ENCODE peak calls at places on chromosomes 1 and 21, in seven cellular contexts. One of them, this sample, is unnamed.

GRCh38 chr21:27244356-27244755 is 277.5 kb upstream of the ADAMTS5 start:
- DNase-seq in HL-60: no peak
- DNase-seq in WERI-Rb-1: no peak
- DNase-seq in left ventricle myocardium inferior: no peak
- DNase-seq in endodermal cell: no peak
- DNase-seq in OCI-LY7: no peak
- DNase-seq in caudate nucleus: no peak
- DNase-seq in this sample: no peak

GRCh38 chr1:91736999-91737615 is 148.8 kb downstream of the TGFBR3 start:
- DNase-seq in OCI-LY7: no peak
- DNase-seq in endodermal cell: peak
- DNase-seq in caudate nucleus: no peak
- DNase-seq in WERI-Rb-1: no peak
- DNase-seq in HL-60: no peak
- DNase-seq in left ventricle myocardium inferior: no peak
- DNase-seq in this sample: no peak

GRCh38 chr1:46616277-46617107 is at the start of gene MOB3C:
- DNase-seq in HL-60: no peak
- DNase-seq in endodermal cell: peak
- DNase-seq in caudate nucleus: no peak
- DNase-seq in WERI-Rb-1: peak
- DNase-seq in left ventricle myocardium inferior: peak
- DNase-seq in OCI-LY7: peak
- DNase-seq in this sample: peak

GRCh38 chr1:205538211-205538840 is 33.9 kb downstream of the CDK18 start:
- DNase-seq in HL-60: no peak
- DNase-seq in endodermal cell: peak
- DNase-seq in WERI-Rb-1: peak
- DNase-seq in OCI-LY7: no peak
- DNase-seq in left ventricle myocardium inferior: no peak
- DNase-seq in caudate nucleus: no peak
- DNase-seq in this sample: no peak

GRCh38 chr1:203590559-203590958 is 36.1 kb upstream of the ATP2B4 start:
- DNase-seq in OCI-LY7: no peak
- DNase-seq in HL-60: no peak
- DNase-seq in left ventricle myocardium inferior: no peak
- DNase-seq in caudate nucleus: no peak
- DNase-seq in WERI-Rb-1: no peak
- DNase-seq in endodermal cell: no peak
- DNase-seq in this sample: no peak

GRCh38 chr1:14810631-14811325 is 212.3 kb downstream of the KAZN start:
- DNase-seq in HL-60: no peak
- DNase-seq in endodermal cell: no peak
- DNase-seq in WERI-Rb-1: no peak
- DNase-seq in OCI-LY7: no peak
- DNase-seq in left ventricle myocardium inferior: no peak
- DNase-seq in caudate nucleus: no peak
- DNase-seq in this sample: no peak

GRCh38 chr1:17819129-17819802 is 64.1 kb downstream of the ACTL8 start:
- DNase-seq in caudate nucleus: no peak
- DNase-seq in OCI-LY7: no peak
- DNase-seq in HL-60: no peak
- DNase-seq in endodermal cell: peak
- DNase-seq in left ventricle myocardium inferior: peak
- DNase-seq in WERI-Rb-1: peak
- DNase-seq in this sample: no peak

GRCh38 chr1:119101563-119101962 is 38.9 kb downstream of the WARS2 start:
- DNase-seq in caudate nucleus: no peak
- DNase-seq in left ventricle myocardium inferior: no peak
- DNase-seq in OCI-LY7: no peak
- DNase-seq in WERI-Rb-1: no peak
- DNase-seq in endodermal cell: no peak
- DNase-seq in HL-60: no peak
- DNase-seq in this sample: no peak

GRCh38 chr1:180291004-180291403 is 60.9 kb downstream of the LHX4 start:
- DNase-seq in endodermal cell: no peak
- DNase-seq in HL-60: no peak
- DNase-seq in caudate nucleus: no peak
- DNase-seq in left ventricle myocardium inferior: no peak
- DNase-seq in WERI-Rb-1: no peak
- DNase-seq in OCI-LY7: no peak
- DNase-seq in this sample: no peak

GRCh38 chr1:213934642-213935041 is 53.1 kb upstream of the PROX1 start:
- DNase-seq in endodermal cell: no peak
- DNase-seq in HL-60: no peak
- DNase-seq in left ventricle myocardium inferior: peak
- DNase-seq in OCI-LY7: no peak
- DNase-seq in WERI-Rb-1: no peak
- DNase-seq in caudate nucleus: no peak
- DNase-seq in this sample: no peak

GRCh38 chr1:70706381-70707173 is 295.5 kb downstream of the CTH start:
- DNase-seq in left ventricle myocardium inferior: no peak
- DNase-seq in WERI-Rb-1: no peak
- DNase-seq in endodermal cell: peak
- DNase-seq in OCI-LY7: no peak
- DNase-seq in HL-60: no peak
- DNase-seq in caudate nucleus: no peak
- DNase-seq in this sample: no peak

GRCh38 chr1:70075751-70076150 is 129.6 kb downstream of the LRRC40 start:
- DNase-seq in WERI-Rb-1: no peak
- DNase-seq in caudate nucleus: no peak
- DNase-seq in OCI-LY7: no peak
- DNase-seq in left ventricle myocardium inferior: no peak
- DNase-seq in endodermal cell: no peak
- DNase-seq in HL-60: no peak
- DNase-seq in this sample: no peak

GRCh38 chr1:118984990-118985608 is 3.0 kb downstream of the TBX15 start:
- DNase-seq in HL-60: no peak
- DNase-seq in WERI-Rb-1: no peak
- DNase-seq in left ventricle myocardium inferior: no peak
- DNase-seq in OCI-LY7: no peak
- DNase-seq in endodermal cell: peak
- DNase-seq in caudate nucleus: no peak
- DNase-seq in this sample: no peak

GRCh38 chr21:45130324-45130774 is 56.0 kb downstream of the ADARB1 start:
- DNase-seq in endodermal cell: no peak
- DNase-seq in left ventricle myocardium inferior: no peak
- DNase-seq in OCI-LY7: no peak
- DNase-seq in HL-60: peak
- DNase-seq in caudate nucleus: no peak
- DNase-seq in WERI-Rb-1: no peak
- DNase-seq in this sample: no peak

GRCh38 chr1:209642817-209643216 is 9.4 kb downstream of the LAMB3 start:
- DNase-seq in OCI-LY7: no peak
- DNase-seq in left ventricle myocardium inferior: no peak
- DNase-seq in HL-60: no peak
- DNase-seq in caudate nucleus: no peak
- DNase-seq in endodermal cell: no peak
- DNase-seq in WERI-Rb-1: no peak
- DNase-seq in this sample: no peak

GRCh38 chr1:203361843-203362524 is 11.1 kb upstream of the FMOD start:
- DNase-seq in HL-60: peak
- DNase-seq in endodermal cell: no peak
- DNase-seq in WERI-Rb-1: no peak
- DNase-seq in left ventricle myocardium inferior: no peak
- DNase-seq in OCI-LY7: peak
- DNase-seq in caudate nucleus: no peak
- DNase-seq in this sample: no peak

GRCh38 chr1:219880765-219881457 is 47.4 kb downstream of the SLC30A10 start:
- DNase-seq in WERI-Rb-1: no peak
- DNase-seq in left ventricle myocardium inferior: no peak
- DNase-seq in OCI-LY7: no peak
- DNase-seq in caudate nucleus: no peak
- DNase-seq in HL-60: no peak
- DNase-seq in endodermal cell: no peak
- DNase-seq in this sample: no peak

GRCh38 chr1:155022927-155023236 is 10.7 kb downstream of the DCST2 start:
- DNase-seq in HL-60: peak
- DNase-seq in OCI-LY7: no peak
- DNase-seq in left ventricle myocardium inferior: no peak
- DNase-seq in WERI-Rb-1: no peak
- DNase-seq in endodermal cell: no peak
- DNase-seq in caudate nucleus: no peak
- DNase-seq in this sample: no peak

GRCh38 chr1:14140800-14141526 is 441.0 kb downstream of the PRDM2 start:
- DNase-seq in HL-60: no peak
- DNase-seq in endodermal cell: no peak
- DNase-seq in WERI-Rb-1: no peak
- DNase-seq in left ventricle myocardium inferior: peak
- DNase-seq in caudate nucleus: no peak
- DNase-seq in OCI-LY7: no peak
- DNase-seq in this sample: no peak

GRCh38 chr1:248818505-248819374 is 7.0 kb downstream of the SH3BP5L start:
- DNase-seq in OCI-LY7: no peak
- DNase-seq in caudate nucleus: no peak
- DNase-seq in endodermal cell: no peak
- DNase-seq in WERI-Rb-1: no peak
- DNase-seq in HL-60: no peak
- DNase-seq in left ventricle myocardium inferior: no peak
- DNase-seq in this sample: no peak

GRCh38 chr21:20570824-20571232 is 427.4 kb upstream of the NCAM2 start:
- DNase-seq in OCI-LY7: no peak
- DNase-seq in WERI-Rb-1: no peak
- DNase-seq in HL-60: no peak
- DNase-seq in endodermal cell: peak
- DNase-seq in left ventricle myocardium inferior: no peak
- DNase-seq in caudate nucleus: no peak
- DNase-seq in this sample: no peak

GRCh38 chr1:96510911-96511310 is 210.7 kb upstream of the PTBP2 start:
- DNase-seq in caudate nucleus: no peak
- DNase-seq in OCI-LY7: no peak
- DNase-seq in HL-60: no peak
- DNase-seq in left ventricle myocardium inferior: no peak
- DNase-seq in endodermal cell: no peak
- DNase-seq in WERI-Rb-1: no peak
- DNase-seq in this sample: no peak

GRCh38 chr1:212669102-212669501 is 30.5 kb downstream of the BATF3 start:
- DNase-seq in endodermal cell: peak
- DNase-seq in caudate nucleus: no peak
- DNase-seq in OCI-LY7: peak
- DNase-seq in HL-60: peak
- DNase-seq in left ventricle myocardium inferior: no peak
- DNase-seq in WERI-Rb-1: no peak
- DNase-seq in this sample: no peak

GRCh38 chr1:153364766-153365678 is 7.4 kb downstream of the S100A9 start:
- DNase-seq in left ventricle myocardium inferior: no peak
- DNase-seq in OCI-LY7: no peak
- DNase-seq in endodermal cell: peak
- DNase-seq in HL-60: peak
- DNase-seq in caudate nucleus: no peak
- DNase-seq in WERI-Rb-1: no peak
- DNase-seq in this sample: no peak

GRCh38 chr1:229243638-229244037 is 27.3 kb upstream of the RAB4A start:
- DNase-seq in caudate nucleus: no peak
- DNase-seq in left ventricle myocardium inferior: no peak
- DNase-seq in HL-60: no peak
- DNase-seq in WERI-Rb-1: no peak
- DNase-seq in OCI-LY7: no peak
- DNase-seq in endodermal cell: peak
- DNase-seq in this sample: no peak

GRCh38 chr1:246680180-246680579 is 44.0 kb upstream of the SCCPDH start:
- DNase-seq in endodermal cell: no peak
- DNase-seq in caudate nucleus: no peak
- DNase-seq in OCI-LY7: no peak
- DNase-seq in WERI-Rb-1: no peak
- DNase-seq in HL-60: no peak
- DNase-seq in left ventricle myocardium inferior: no peak
- DNase-seq in this sample: no peak
- H3K27ac ChIP-seq in endodermal cell: peak
- H3K27ac ChIP-seq in caudate nucleus: no peak
- H3K27ac ChIP-seq in OCI-LY7: no peak
- H3K27ac ChIP-seq in WERI-Rb-1: peak
- H3K27ac ChIP-seq in HL-60: no peak
- H3K27ac ChIP-seq in left ventricle myocardium inferior: peak
- H3K27ac ChIP-seq in this sample: peak

DNA sequence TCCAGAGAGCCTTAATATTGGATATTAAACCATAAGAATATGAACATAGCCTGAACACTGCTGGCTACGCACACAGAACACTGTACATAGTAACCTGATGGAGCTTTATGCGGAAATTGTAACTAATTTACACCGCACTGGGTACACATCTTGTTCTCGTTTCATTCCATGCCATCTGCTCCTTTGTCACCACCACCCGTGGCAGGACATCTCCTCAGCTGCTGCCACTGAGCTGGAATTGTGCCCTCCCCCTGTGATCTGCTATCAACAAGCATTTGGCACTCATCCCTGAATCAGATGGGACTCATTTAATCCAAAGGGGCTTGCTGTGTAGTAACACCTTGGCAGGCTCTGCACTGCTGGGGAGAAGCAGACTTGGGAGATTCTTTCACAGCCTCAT is 271.8 kb downstream of the HHIPL2 start:
- DNase-seq in WERI-Rb-1: no peak
- DNase-seq in OCI-LY7: no peak
- DNase-seq in endodermal cell: no peak
- DNase-seq in left ventricle myocardium inferior: no peak
- DNase-seq in HL-60: no peak
- DNase-seq in caudate nucleus: no peak
- DNase-seq in this sample: peak
- H3K27ac ChIP-seq in WERI-Rb-1: no peak
- H3K27ac ChIP-seq in OCI-LY7: no peak
- H3K27ac ChIP-seq in endodermal cell: no peak
- H3K27ac ChIP-seq in left ventricle myocardium inferior: no peak
- H3K27ac ChIP-seq in HL-60: no peak
- H3K27ac ChIP-seq in caudate nucleus: no peak
- H3K27ac ChIP-seq in this sample: no peak

DNA sequence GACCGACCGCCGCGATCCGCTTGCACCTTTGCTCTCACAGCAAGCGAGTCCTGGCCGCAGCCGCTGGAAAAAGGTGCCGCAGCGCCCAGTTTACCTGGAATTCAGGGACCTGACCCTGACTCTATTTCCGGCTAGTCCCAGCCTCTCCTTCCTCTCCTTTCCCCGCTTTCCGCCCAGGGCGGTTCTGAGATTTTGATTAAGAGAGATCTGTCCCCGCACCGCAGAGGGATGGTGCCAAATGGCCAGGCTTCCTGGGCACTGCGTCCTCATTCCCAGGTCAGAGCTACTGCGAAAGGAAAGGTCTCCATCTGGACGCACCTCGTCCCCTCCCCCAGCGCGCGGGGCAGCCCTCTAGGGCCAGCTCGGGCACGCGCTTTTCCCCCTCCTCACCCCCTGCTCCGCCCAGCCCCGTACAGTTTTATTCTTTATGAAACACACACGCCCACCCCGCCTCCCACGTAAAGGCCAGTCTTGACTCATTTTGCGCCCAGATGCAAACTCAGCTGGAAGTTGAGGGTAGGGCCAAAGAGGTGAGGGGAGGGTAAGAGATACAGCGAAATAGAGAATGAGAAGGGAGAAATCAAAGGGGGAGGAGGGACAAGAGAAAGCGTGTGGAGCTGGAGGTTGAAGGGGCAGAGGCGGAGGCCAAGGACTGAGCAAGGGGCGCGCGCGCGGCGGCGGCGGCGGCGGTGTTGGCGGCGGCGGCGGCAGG is 411.8 kb upstream of the ESRRG start:
- DNase-seq in OCI-LY7: no peak
- DNase-seq in caudate nucleus: no peak
- DNase-seq in HL-60: no peak
- DNase-seq in left ventricle myocardium inferior: no peak
- DNase-seq in WERI-Rb-1: peak
- DNase-seq in endodermal cell: peak
- DNase-seq in this sample: no peak
- H3K27ac ChIP-seq in OCI-LY7: no peak
- H3K27ac ChIP-seq in caudate nucleus: no peak
- H3K27ac ChIP-seq in HL-60: no peak
- H3K27ac ChIP-seq in left ventricle myocardium inferior: peak
- H3K27ac ChIP-seq in WERI-Rb-1: peak
- H3K27ac ChIP-seq in endodermal cell: no peak
- H3K27ac ChIP-seq in this sample: no peak

GRCh38 chr21:16079830-16080229 is 350.0 kb downstream of the USP25 start:
- DNase-seq in WERI-Rb-1: no peak
- DNase-seq in HL-60: no peak
- DNase-seq in left ventricle myocardium inferior: no peak
- DNase-seq in OCI-LY7: no peak
- DNase-seq in endodermal cell: no peak
- DNase-seq in caudate nucleus: no peak
- DNase-seq in this sample: no peak
- H3K27ac ChIP-seq in WERI-Rb-1: no peak
- H3K27ac ChIP-seq in HL-60: no peak
- H3K27ac ChIP-seq in left ventricle myocardium inferior: no peak
- H3K27ac ChIP-seq in OCI-LY7: no peak
- H3K27ac ChIP-seq in endodermal cell: no peak
- H3K27ac ChIP-seq in caudate nucleus: peak
- H3K27ac ChIP-seq in this sample: peak

This sample was measured in dorsolateral prefrontal cortex.